ENCODE peak calls at places on chromosomes 3 and 15, in seven cellular contexts. U is activated CD4-positive, CD25-positive, alpha-beta regulatory T cell treated with anti-CD3 and anti-CD28 coated beads, Interleukin-2, amount 50 U/mL, for 24 hours; M is upper lobe of right lung; Q is activated CD8-positive, alpha-beta memory T cell treated with anti-CD3 and anti-CD28 coated beads, Interleukin-2, amount 10 ng/mL, durations not matched to agents 7 days and 5 days; H is PC-3; B is CD8-positive, alpha-beta T cell; J is activated T-cell treated with anti-CD3 and anti-CD28 coated beads, Interleukin-2, amount 50 U/mL, for 72 hours. W is an unnamed sample.

GRCh38 chr3:168081856-168082255 is 13.9 kb downstream of the GOLIM4 start:
- ATAC-seq in B (no peak), Q (no peak), J (no peak), U (no peak), H (no peak), M (no peak), W (no peak)

GRCh38 chr3:46359748-46360509 is 6.0 kb downstream of the CCR2 start:
- ATAC-seq in J (peak), U (peak), H (no peak), B (peak), M (no peak), Q (peak), W (peak)

GRCh38 chr3:182811269-182811596 is 17.9 kb downstream of the ATP11B start:
- ATAC-seq in Q (no peak), B (no peak), H (no peak), J (no peak), M (no peak), U (no peak), W (no peak)

GRCh38 chr15:40344631-40345120 is 3.9 kb upstream of the CCDC9B start:
- ATAC-seq in H (peak), B (peak), J (peak), Q (peak), M (peak), U (peak), W (peak)

GRCh38 chr3:29186982-29187718 is 93.7 kb upstream of the RBMS3 start:
- ATAC-seq in Q (no peak), M (no peak), J (no peak), U (peak), B (no peak), H (peak), W (peak)

GRCh38 chr3:17110665-17111396 is 226.1 kb downstream of the PLCL2 start:
- ATAC-seq in M (no peak), U (peak), Q (no peak), J (peak), H (no peak), B (no peak), W (peak)

GRCh38 chr3:94019659-94020058 is 8.7 kb downstream of the STX19 start:
- ATAC-seq in M (peak), U (no peak), B (no peak), J (no peak), H (no peak), Q (no peak), W (no peak)

GRCh38 chr3:116980106-116980505 is 270.5 kb downstream of the TUSC7 start:
- ATAC-seq in J (no peak), H (no peak), B (no peak), Q (no peak), M (no peak), U (no peak), W (no peak)

GRCh38 chr15:63764124-63764827 is 69.5 kb downstream of the HERC1 start:
- ATAC-seq in B (no peak), U (no peak), Q (no peak), J (no peak), H (no peak), M (no peak), W (no peak)

GRCh38 chr3:114487502-114487901 is 193.7 kb downstream of the TIGIT start:
- ATAC-seq in J (no peak), B (no peak), Q (no peak), M (no peak), H (no peak), U (no peak), W (no peak)

GRCh38 chr15:59148160-59148810 is 43.3 kb downstream of the CCNB2 start:
- ATAC-seq in H (peak), Q (no peak), M (no peak), U (no peak), J (no peak), B (no peak), W (no peak)

GRCh38 chr3:50542177-50543034 is 25.1 kb downstream of the C3orf18 start:
- ATAC-seq in U (peak), B (peak), J (peak), H (peak), M (peak), Q (peak), W (peak)

GRCh38 chr3:109257269-109257668 is 59.0 kb downstream of the DPPA2 start:
- ATAC-seq in Q (no peak), M (no peak), U (no peak), B (no peak), J (no peak), H (peak), W (no peak)

GRCh38 chr3:62233065-62233464 is 140.3 kb downstream of the FEZF2 start:
- ATAC-seq in U (no peak), B (no peak), Q (no peak), H (no peak), M (no peak), J (no peak), W (no peak)

GRCh38 chr3:188349276-188349962 is 195.5 kb downstream of the LPP start:
- ATAC-seq in B (no peak), Q (no peak), U (no peak), J (no peak), M (no peak), H (no peak), W (no peak)

GRCh38 chr3:195537995-195538394 is 5.1 kb downstream of the PPP1R2 start:
- ATAC-seq in J (peak), U (peak), Q (peak), B (peak), H (no peak), M (no peak), W (peak)

GRCh38 chr15:59298255-59298856 is 74.3 kb downstream of the MYO1E start:
- ATAC-seq in J (peak), Q (peak), H (peak), U (peak), M (no peak), B (no peak), W (peak)

GRCh38 chr3:133256787-133257483 is 142.9 kb upstream of the BFSP2 start:
- ATAC-seq in Q (peak), M (no peak), U (peak), J (peak), H (peak), B (no peak), W (peak)

GRCh38 chr3:61910732-61911131 is 349.4 kb downstream of the PTPRG start:
- ATAC-seq in M (no peak), B (no peak), U (no peak), Q (no peak), J (no peak), H (no peak), W (no peak)

GRCh38 chr3:126937533-126938432 is 45.1 kb upstream of the PLXNA1 start:
- ATAC-seq in J (no peak), U (no peak), Q (no peak), H (peak), M (no peak), B (no peak), W (no peak)

GRCh38 chr3:11655188-11655928 is 11.6 kb upstream of the VGLL4 start:
- ATAC-seq in B (peak), M (no peak), H (peak), U (no peak), Q (peak), J (peak), W (no peak)

GRCh38 chr15:83960192-83960829 is 275.3 kb upstream of the GOLGA6L4 start:
- ATAC-seq in J (no peak), M (no peak), U (no peak), Q (no peak), B (no peak), H (no peak), W (no peak)

GRCh38 chr3:141410408-141410807 is 42.1 kb downstream of the ZBTB38 start:
- ATAC-seq in Q (no peak), U (no peak), J (no peak), M (peak), B (no peak), H (no peak), W (no peak)

GRCh38 chr3:158789592-158789991 is 12.3 kb upstream of the MFSD1 start:
- ATAC-seq in U (no peak), B (no peak), H (peak), Q (no peak), J (no peak), M (peak), W (no peak)

GRCh38 chr3:100210777-100211145 is 50.0 kb upstream of the TBC1D23 start:
- ATAC-seq in J (peak), M (peak), U (no peak), Q (peak), H (no peak), B (peak), W (no peak)

GRCh38 chr3:10933470-10933957 is 59.0 kb upstream of the SLC6A1 start:
- ATAC-seq in H (no peak), B (no peak), Q (no peak), U (no peak), J (no peak), M (no peak), W (no peak)

GRCh38 chr3:186915808-186916796 is 14.2 kb upstream of the ST6GAL1 start:
- ATAC-seq in B (peak), M (peak), J (peak), Q (peak), H (no peak), U (no peak), W (no peak)

GRCh38 chr15:45795487-45796069 is 160.7 kb downstream of the SQOR start:
- ATAC-seq in J (no peak), H (peak), Q (no peak), B (no peak), U (no peak), M (peak), W (no peak)

GRCh38 chr15:45729146-45729545 is 94.3 kb downstream of the SQOR start:
- ATAC-seq in B (no peak), J (no peak), U (no peak), H (peak), Q (no peak), M (no peak), W (no peak)

GRCh38 chr3:180974286-180974685 is 15.2 kb downstream of the DNAJC19 start:
- ATAC-seq in M (no peak), U (no peak), Q (no peak), J (no peak), H (no peak), B (no peak), W (peak)

GRCh38 chr15:62492900-62493299 is 327.8 kb upstream of the C2CD4B start:
- ATAC-seq in H (no peak), U (no peak), Q (no peak), J (no peak), M (no peak), B (no peak), W (no peak)

GRCh38 chr15:80635953-80636352 is 59.2 kb upstream of the ABHD17C start:
- ATAC-seq in U (no peak), B (no peak), M (peak), J (no peak), Q (no peak), H (no peak), W (no peak)

GRCh38 chr15:51550841-51551240 is 71.7 kb downstream of the DMXL2 start:
- ATAC-seq in J (no peak), H (no peak), M (no peak), Q (no peak), U (no peak), B (no peak), W (no peak)

GRCh38 chr3:67685499-67685898 is 31.1 kb upstream of the SUCLG2 start:
- ATAC-seq in H (no peak), M (no peak), B (peak), U (peak), J (peak), Q (peak), W (peak)

GRCh38 chr15:40242671-40243070 is 3.8 kb downstream of the PAK6 start:
- ATAC-seq in J (no peak), U (no peak), H (no peak), B (no peak), M (no peak), Q (no peak), W (no peak)

GRCh38 chr3:133401374-133402135 is 1.7 kb downstream of the BFSP2 start:
- ATAC-seq in J (no peak), M (no peak), U (no peak), Q (no peak), B (no peak), H (no peak), W (no peak)

GRCh38 chr3:25403890-25404460 is 24.1 kb upstream of the RARB start:
- ATAC-seq in J (no peak), U (no peak), Q (no peak), B (no peak), M (no peak), H (no peak), W (no peak)

GRCh38 chr3:43793648-43794372 is 103.1 kb downstream of the ABHD5 start:
- ATAC-seq in B (no peak), M (peak), J (no peak), Q (no peak), U (no peak), H (no peak), W (no peak)

GRCh38 chr3:163879172-163879571 is 1199.1 kb downstream of the SI start:
- ATAC-seq in U (no peak), J (no peak), Q (no peak), H (no peak), M (no peak), B (no peak), W (no peak)

W was measured in activated T-helper 17 cell treated with anti-CD3 and anti-CD28 coated beads, Interleukin-2, amount 50 U/mL, for 72 hours.